ENCODE peak calls at places on chromosomes 12 and 14, in six cellular contexts. One of them, this sample, is unnamed.

GRCh38 chr14:104114421-104115130 is 23.8 kb upstream of the KIF26A start:
- DNase-seq in SW 1271: no peak
- DNase-seq in GM06990: no peak
- DNase-seq in T-cell: no peak
- DNase-seq in hypothalamus: no peak
- DNase-seq in stimulated activated CD4-positive, alpha-beta T cell treated with anti-CD3 and anti-CD28 coated beads, Interleukin-2, amount 100 ng/mL, for 4 hours: no peak
- DNase-seq in this sample: no peak

GRCh38 chr12:46303039-46303666 is 34.3 kb upstream of the SLC38A1 start:
- DNase-seq in SW 1271: peak
- DNase-seq in stimulated activated CD4-positive, alpha-beta T cell treated with anti-CD3 and anti-CD28 coated beads, Interleukin-2, amount 100 ng/mL, for 4 hours: peak
- DNase-seq in GM06990: no peak
- DNase-seq in hypothalamus: no peak
- DNase-seq in T-cell: peak
- DNase-seq in this sample: peak

GRCh38 chr12:57766464-57767311 is at the start of gene CYP27B1:
- DNase-seq in GM06990: no peak
- DNase-seq in T-cell: no peak
- DNase-seq in SW 1271: peak
- DNase-seq in stimulated activated CD4-positive, alpha-beta T cell treated with anti-CD3 and anti-CD28 coated beads, Interleukin-2, amount 100 ng/mL, for 4 hours: no peak
- DNase-seq in hypothalamus: no peak
- DNase-seq in this sample: no peak

GRCh38 chr14:92677087-92677668 is 71.2 kb downstream of the LGMN start:
- DNase-seq in hypothalamus: peak
- DNase-seq in SW 1271: no peak
- DNase-seq in stimulated activated CD4-positive, alpha-beta T cell treated with anti-CD3 and anti-CD28 coated beads, Interleukin-2, amount 100 ng/mL, for 4 hours: no peak
- DNase-seq in T-cell: no peak
- DNase-seq in GM06990: peak
- DNase-seq in this sample: no peak

GRCh38 chr12:64169999-64170398 is 52.1 kb downstream of the KICS2 start:
- DNase-seq in SW 1271: no peak
- DNase-seq in hypothalamus: no peak
- DNase-seq in stimulated activated CD4-positive, alpha-beta T cell treated with anti-CD3 and anti-CD28 coated beads, Interleukin-2, amount 100 ng/mL, for 4 hours: no peak
- DNase-seq in T-cell: no peak
- DNase-seq in GM06990: no peak
- DNase-seq in this sample: no peak

GRCh38 chr14:66330916-66331315 is 155.3 kb upstream of the CCDC196 start:
- DNase-seq in T-cell: no peak
- DNase-seq in SW 1271: no peak
- DNase-seq in GM06990: no peak
- DNase-seq in hypothalamus: no peak
- DNase-seq in stimulated activated CD4-positive, alpha-beta T cell treated with anti-CD3 and anti-CD28 coated beads, Interleukin-2, amount 100 ng/mL, for 4 hours: no peak
- DNase-seq in this sample: no peak

GRCh38 chr14:62692490-62693106 is 352.7 kb downstream of the KCNH5 start:
- DNase-seq in stimulated activated CD4-positive, alpha-beta T cell treated with anti-CD3 and anti-CD28 coated beads, Interleukin-2, amount 100 ng/mL, for 4 hours: no peak
- DNase-seq in GM06990: no peak
- DNase-seq in T-cell: no peak
- DNase-seq in hypothalamus: no peak
- DNase-seq in SW 1271: no peak
- DNase-seq in this sample: no peak

GRCh38 chr14:23640524-23641141 is 4.5 kb downstream of the DHRS2 start:
- DNase-seq in stimulated activated CD4-positive, alpha-beta T cell treated with anti-CD3 and anti-CD28 coated beads, Interleukin-2, amount 100 ng/mL, for 4 hours: no peak
- DNase-seq in hypothalamus: no peak
- DNase-seq in GM06990: no peak
- DNase-seq in SW 1271: no peak
- DNase-seq in T-cell: no peak
- DNase-seq in this sample: peak

GRCh38 chr12:105944628-105945027 is 194.1 kb downstream of the NUAK1 start:
- DNase-seq in GM06990: no peak
- DNase-seq in T-cell: no peak
- DNase-seq in SW 1271: no peak
- DNase-seq in stimulated activated CD4-positive, alpha-beta T cell treated with anti-CD3 and anti-CD28 coated beads, Interleukin-2, amount 100 ng/mL, for 4 hours: no peak
- DNase-seq in hypothalamus: no peak
- DNase-seq in this sample: no peak

GRCh38 chr12:27619308-27619707 is 76.9 kb upstream of the REP15 start:
- DNase-seq in GM06990: no peak
- DNase-seq in hypothalamus: no peak
- DNase-seq in SW 1271: peak
- DNase-seq in T-cell: no peak
- DNase-seq in stimulated activated CD4-positive, alpha-beta T cell treated with anti-CD3 and anti-CD28 coated beads, Interleukin-2, amount 100 ng/mL, for 4 hours: no peak
- DNase-seq in this sample: no peak

GRCh38 chr14:94104731-94105130 is 5.8 kb upstream of the IFI27 start:
- DNase-seq in stimulated activated CD4-positive, alpha-beta T cell treated with anti-CD3 and anti-CD28 coated beads, Interleukin-2, amount 100 ng/mL, for 4 hours: no peak
- DNase-seq in T-cell: no peak
- DNase-seq in GM06990: no peak
- DNase-seq in SW 1271: no peak
- DNase-seq in hypothalamus: no peak
- DNase-seq in this sample: no peak

GRCh38 chr12:113359133-113359938 is 949 bp downstream of the PLBD2 start:
- DNase-seq in hypothalamus: peak
- DNase-seq in stimulated activated CD4-positive, alpha-beta T cell treated with anti-CD3 and anti-CD28 coated beads, Interleukin-2, amount 100 ng/mL, for 4 hours: no peak
- DNase-seq in SW 1271: no peak
- DNase-seq in T-cell: no peak
- DNase-seq in GM06990: peak
- DNase-seq in this sample: no peak